ENCODE peak calls at places on chromosomes 5 and 9, in four cellular contexts. A, Y, M and G are unnamed samples.

GRCh38 chr5:60843693-60844428 is at the start of gene ELOVL7:
- DNase-seq in A (no peak), Y (peak; percentile 90), M (peak; percentile 79), G (no peak)

GRCh38 chr5:30209752-30210151 is 983.7 kb upstream of the CDH6 start:
- DNase-seq in A (no peak), Y (no peak), M (no peak), G (no peak)

GRCh38 chr9:93682155-93682968 is 106.0 kb downstream of the PHF2 start:
- DNase-seq in A (peak; percentile 21), Y (peak; percentile 73), M (peak; percentile 77), G (peak; percentile 49)

GRCh38 chr5:172437445-172438303 is 16.7 kb downstream of the SH3PXD2B start:
- DNase-seq in A (no peak), Y (peak; percentile 45), M (peak; percentile 51), G (no peak)

GRCh38 chr9:7910426-7911015 is 110.9 kb upstream of the DMAC1 start:
- DNase-seq in A (no peak), Y (peak; percentile 48), M (no peak), G (no peak)

GRCh38 chr9:33921967-33922895 is 105.3 kb downstream of the UBE2R2 start:
- DNase-seq in A (no peak), Y (no peak), M (no peak), G (no peak)

GRCh38 chr5:149420509-149421371 is 41.6 kb upstream of the IL17B start:
- DNase-seq in A (no peak), Y (no peak), M (peak; percentile 34), G (no peak)

GRCh38 chr9:38144421-38144820 is 75.4 kb upstream of the SHB start:
- DNase-seq in A (no peak), Y (no peak), M (no peak), G (no peak)

GRCh38 chr9:26856413-26857032 is 36.1 kb downstream of the CAAP1 start:
- DNase-seq in A (no peak), Y (peak; percentile 22), M (no peak), G (no peak)

GRCh38 chr5:175593794-175594193 is 64.1 kb upstream of the HRH2 start:
- DNase-seq in A (no peak), Y (no peak), M (no peak), G (no peak)

GRCh38 chr9:30723656-30724055 is 1660.8 kb upstream of the ACO1 start:
- DNase-seq in A (no peak), Y (no peak), M (no peak), G (no peak)

GRCh38 chr5:171808951-171809350 is 23.3 kb downstream of the SMIM23 start:
- DNase-seq in A (no peak), Y (no peak), M (no peak), G (no peak)

GRCh38 chr9:112361602-112362001 is 18.3 kb upstream of the HSDL2 start:
- DNase-seq in A (no peak), Y (no peak), M (no peak), G (no peak)

GRCh38 chr9:112366591-112366990 is 13.3 kb upstream of the HSDL2 start:
- DNase-seq in A (no peak), Y (no peak), M (no peak), G (no peak)

GRCh38 chr9:112371060-112371459 is 8.8 kb upstream of the HSDL2 start:
- DNase-seq in A (no peak), Y (no peak), M (no peak), G (no peak)

GRCh38 chr9:112369817-112370216 is 10.1 kb upstream of the HSDL2 start:
- DNase-seq in A (no peak), Y (no peak), M (no peak), G (no peak)

DNA sequence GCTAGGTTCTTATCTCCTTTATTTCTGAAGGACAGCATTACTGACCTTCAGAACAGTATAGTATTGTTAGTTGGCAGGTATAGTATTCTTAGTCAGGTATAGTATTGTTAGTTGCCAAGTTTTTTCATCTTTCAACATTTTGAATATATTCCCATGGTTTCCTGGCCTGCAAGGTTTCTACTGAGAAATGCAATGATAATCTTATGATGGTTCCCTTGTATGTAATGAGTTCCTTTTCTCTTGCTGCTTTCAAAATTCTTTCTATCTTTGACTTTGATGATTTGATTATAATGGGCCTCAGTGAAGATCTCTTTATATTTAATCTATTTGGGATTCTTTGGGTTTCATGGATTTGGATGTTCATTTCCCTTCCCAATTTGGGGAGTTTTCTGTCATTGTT is 12.4 kb upstream of the HSDL2 start:
- DNase-seq in A (no peak), Y (no peak), M (no peak), G (no peak)
- H3K9me3 ChIP-seq in A (no peaks in the 10 kb centered on the region), Y (no peaks in the 10 kb centered on the region), M (peaks cover 22% of the 10 kb centered on the region), G (no peaks in the 10 kb centered on the region)

GRCh38 chr9:79604149-79604548 is 32.4 kb downstream of the TLE4 start:
- DNase-seq in A (no peak), Y (no peak), M (no peak), G (no peak)
- H3K9me3 ChIP-seq in A (no peaks in the 10 kb centered on the region), Y (no peaks in the 10 kb centered on the region), M (peaks cover 8% of the 10 kb centered on the region), G (no peaks in the 10 kb centered on the region)

GRCh38 chr9:131545003-131545785 is at the start of gene PRRT1B:
- DNase-seq in A (no peak), Y (peak; percentile 92), M (peak; percentile 94), G (no peak)
- H3K9me3 ChIP-seq in A (peaks cover 14% of the 10 kb centered on the region), Y (no peaks in the 10 kb centered on the region), M (peaks cover 27% of the 10 kb centered on the region), G (peaks cover 7% of the 10 kb centered on the region)

GRCh38 chr9:73575071-73575470 is 423.4 kb downstream of the ANXA1 start:
- DNase-seq in A (no peak), Y (no peak), M (no peak), G (no peak)
- H3K9me3 ChIP-seq in A (no peaks in the 10 kb centered on the region), Y (no peaks in the 10 kb centered on the region), M (no peaks in the 10 kb centered on the region), G (no peaks in the 10 kb centered on the region)

GRCh38 chr9:40914772-40915659 is 213.5 kb downstream of the FOXD4L6 start:
- DNase-seq in A (no peak), Y (no peak), M (no peak), G (no peak)
- H3K9me3 ChIP-seq in A (peaks cover 48% of the 10 kb centered on the region), Y (peaks cover 19% of the 10 kb centered on the region), M (peaks cover 94% of the 10 kb centered on the region), G (peaks cover 54% of the 10 kb centered on the region)

GRCh38 chr5:178992291-178992895 is 2.7 kb downstream of the GRM6 start:
- DNase-seq in A (no peak), Y (no peak), M (no peak), G (no peak)
- H3K9me3 ChIP-seq in A (no peaks in the 10 kb centered on the region), Y (no peaks in the 10 kb centered on the region), M (peaks cover 71% of the 10 kb centered on the region), G (no peaks in the 10 kb centered on the region)

DNA sequence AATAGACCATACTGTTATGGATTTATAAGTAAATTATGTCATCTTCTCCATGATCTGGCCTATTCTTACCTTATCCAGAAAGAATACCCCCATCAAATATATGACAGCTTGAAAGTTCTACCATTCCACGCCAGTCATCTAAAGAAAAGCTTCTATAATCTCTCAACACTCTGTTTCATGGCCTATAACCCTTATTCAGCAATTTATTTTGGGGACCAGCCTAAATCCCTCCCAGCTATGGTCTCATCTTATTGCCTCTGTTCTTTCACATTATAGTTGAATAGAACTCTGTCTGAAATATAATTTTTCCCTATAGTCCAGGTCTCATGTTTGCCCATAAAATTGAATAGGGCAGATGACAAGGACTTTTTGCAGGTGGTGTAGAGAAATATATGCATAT is 2387.6 kb upstream of the WWC1 start:
- DNase-seq in A (no peak), Y (no peak), M (no peak), G (no peak)
- H3K9me3 ChIP-seq in A (no peaks in the 10 kb centered on the region), Y (no peaks in the 10 kb centered on the region), M (peaks cover 4% of the 10 kb centered on the region), G (no peaks in the 10 kb centered on the region)